ENCODE peak calls at places on chromosomes 4 and X, in seven cellular contexts. P, D, A, U, S, H and B are unnamed samples. For H3K4me1, the result is how much of the 10 kb centered on the place peaks cover.

GRCh38 chr4:139740121-139740520 is 74.5 kb downstream of the MGST2 start:
- DNase-seq in S (no peak), P (no peak), U (peak), A (peak), D (no peak), H (peak), B (no peak)

GRCh38 chrX:81195712-81196111 is 6.0 kb downstream of the HMGN5 start:
- DNase-seq in H (peak), D (no peak), S (no peak), A (peak), P (peak), U (no peak), B (peak)

GRCh38 chrX:106479920-106480319 is 131.9 kb upstream of the RADX start:
- DNase-seq in U (no peak), H (no peak), D (no peak), A (no peak), S (no peak), P (no peak), B (no peak)

GRCh38 chr4:15930314-15930713 is 8.2 kb downstream of the FGFBP1 start:
- DNase-seq in A (no peak), D (no peak), S (no peak), P (no peak), U (no peak), H (no peak), B (no peak)

GRCh38 chr4:55074386-55074785 is 51.0 kb downstream of the KDR start:
- DNase-seq in H (no peak), U (no peak), P (no peak), S (no peak), D (no peak), A (no peak), B (no peak)

GRCh38 chr4:102036619-102037376 is 246.3 kb downstream of the BANK1 start:
- DNase-seq in D (no peak), A (no peak), P (no peak), H (no peak), U (no peak), S (no peak), B (no peak)

GRCh38 chrX:153646620-153647373 is at the start of gene DUSP9:
- DNase-seq in S (peak), P (peak), A (peak), D (peak), U (no peak), H (peak), B (peak)

GRCh38 chr4:183200453-183200852 is 101.4 kb downstream of the WWC2 start:
- DNase-seq in D (no peak), S (peak), A (peak), U (peak), P (no peak), H (peak), B (no peak)

GRCh38 chr4:99945718-99946345 is 586 bp downstream of the DNAJB14 start:
- DNase-seq in H (no peak), A (peak), S (no peak), P (peak), D (no peak), U (no peak), B (peak)

GRCh38 chr4:99946346-99947189 is at the start of gene DNAJB14:
- DNase-seq in D (peak), A (peak), U (peak), P (peak), S (peak), H (peak), B (peak)

GRCh38 chr4:99947608-99948007 is 1.2 kb upstream of the DNAJB14 start:
- DNase-seq in U (no peak), H (no peak), A (no peak), S (no peak), D (no peak), P (no peak), B (no peak)

GRCh38 chr4:99947190-99947578 is 766 bp upstream of the DNAJB14 start:
- DNase-seq in S (no peak), P (peak), H (peak), A (no peak), D (no peak), U (no peak), B (no peak)

DNA sequence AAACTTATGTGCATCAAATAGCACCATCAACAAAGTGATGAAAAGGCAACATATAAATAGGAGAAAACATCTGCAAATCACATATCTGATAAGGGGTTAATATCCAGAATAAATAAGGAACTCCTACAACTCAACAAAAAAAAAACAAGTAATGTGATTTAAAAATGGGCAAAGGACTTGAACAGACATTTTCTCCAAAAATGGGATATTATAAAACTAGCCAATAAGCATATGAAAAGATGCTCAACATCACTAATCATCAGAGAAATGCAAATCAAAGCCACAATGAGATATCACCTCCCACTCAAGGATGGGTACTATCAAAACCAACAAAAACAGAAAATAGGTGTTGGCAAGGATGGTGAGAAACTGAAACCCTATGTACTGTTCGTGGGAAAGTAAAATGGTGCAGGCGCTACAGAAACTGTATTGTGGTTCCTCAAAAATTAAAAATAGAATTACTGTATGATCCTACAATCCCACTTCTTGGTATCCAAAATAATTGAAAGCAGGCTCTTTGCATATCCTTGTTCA is 2.4 kb downstream of the DNAJB14 start:
- DNase-seq in U (no peak), H (no peak), S (no peak), D (no peak), P (no peak), A (no peak), B (no peak)
- H3K4me1 ChIP-seq in U (under half), H (under half), S (under half), D (under half), P (under half), A (under half), B (under half)

GRCh38 chr4:3403104-3403906 is 38.5 kb upstream of the HGFAC start:
- DNase-seq in S (no peak), P (no peak), U (peak), H (no peak), D (no peak), A (no peak), B (no peak)
- H3K4me1 ChIP-seq in S (under half), P (under half), U (under half), H (under half), D (under half), A (under half), B (under half)

GRCh38 chr4:7330031-7330596 is 104.6 kb downstream of the PSAPL1 start:
- DNase-seq in S (no peak), H (no peak), P (peak), D (no peak), A (no peak), U (no peak), B (no peak)

GRCh38 chr4:7328913-7329638 is 105.7 kb downstream of the PSAPL1 start:
- DNase-seq in U (peak), A (no peak), P (no peak), D (peak), H (no peak), S (peak), B (no peak)

GRCh38 chr4:7327341-7327885 is 107.3 kb downstream of the PSAPL1 start:
- DNase-seq in U (no peak), D (peak), S (peak), A (no peak), H (no peak), P (no peak), B (no peak)

GRCh38 chr4:7326693-7327340 is 107.9 kb downstream of the PSAPL1 start:
- DNase-seq in P (no peak), S (no peak), A (no peak), U (no peak), D (peak), H (no peak), B (no peak)

GRCh38 chr4:7328162-7328912 is 106.4 kb downstream of the PSAPL1 start:
- DNase-seq in S (peak), P (no peak), D (no peak), A (no peak), H (no peak), U (no peak), B (no peak)
- H3K4me1 ChIP-seq in S (under half), P (under half), D (under half), A (under half), H (under half), U (under half), B (under half)

GRCh38 chr4:185734930-185735329 is 77.1 kb downstream of the SORBS2 start:
- DNase-seq in D (no peak), U (no peak), P (no peak), S (no peak), H (no peak), A (no peak), B (no peak)

GRCh38 chr4:185737489-185738037 is 74.4 kb downstream of the SORBS2 start:
- DNase-seq in D (no peak), P (no peak), H (no peak), A (no peak), S (no peak), U (no peak), B (no peak)

GRCh38 chr4:185734214-185734613 is 77.8 kb downstream of the SORBS2 start:
- DNase-seq in D (no peak), S (no peak), U (no peak), H (no peak), A (no peak), P (no peak), B (no peak)

GRCh38 chr4:185738038-185738552 is 73.9 kb downstream of the SORBS2 start:
- DNase-seq in H (no peak), P (no peak), S (no peak), A (no peak), U (no peak), D (no peak), B (no peak)

GRCh38 chr4:185735887-185736286 is 76.1 kb downstream of the SORBS2 start:
- DNase-seq in H (no peak), U (no peak), A (no peak), D (no peak), P (no peak), S (no peak), B (no peak)
- H3K4me1 ChIP-seq in H (half or more), U (under half), A (under half), D (under half), P (under half), S (under half), B (under half)

DNA sequence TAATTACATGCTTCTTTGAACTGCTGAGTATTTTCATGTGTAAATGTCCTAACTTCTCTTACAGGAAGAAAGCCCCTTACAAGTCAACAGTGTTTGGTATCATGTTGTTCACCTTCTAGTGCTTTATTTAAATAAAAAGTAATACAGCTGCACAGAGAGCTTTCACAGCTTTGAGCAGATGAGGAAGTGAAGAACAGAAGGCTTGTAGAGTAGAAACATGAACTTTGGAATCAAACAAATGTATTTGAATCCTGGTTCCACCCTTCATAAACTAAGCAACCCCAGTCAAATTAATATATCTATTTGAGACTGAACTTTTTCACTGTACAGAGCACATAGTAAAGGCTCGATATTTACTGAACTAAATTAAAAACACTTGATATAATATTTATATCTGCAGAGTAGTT is 120.5 kb downstream of the CAMK2D start:
- DNase-seq in U (no peak), D (no peak), P (no peak), H (no peak), A (no peak), S (no peak), B (no peak)
- H3K4me1 ChIP-seq in U (under half), D (under half), P (under half), H (half or more), A (under half), S (under half), B (under half)

GRCh38 chr4:14864967-14865366 is 137.3 kb upstream of the CPEB2 start:
- DNase-seq in A (no peak), U (no peak), H (no peak), P (no peak), S (no peak), D (no peak), B (no peak)
- H3K4me1 ChIP-seq in A (under half), U (under half), H (under half), P (under half), S (under half), D (under half), B (under half)

GRCh38 chr4:89295415-89295927 is 12.1 kb downstream of the GPRIN3 start:
- DNase-seq in U (no peak), P (no peak), A (no peak), D (no peak), H (no peak), S (no peak), B (no peak)
- H3K4me1 ChIP-seq in U (under half), P (under half), A (under half), D (under half), H (half or more), S (under half), B (under half)